ENCODE peak calls at places on chromosome 1, in four cellular contexts. V, J, U and I are unnamed samples.
A peak's percentile ranks its signal among the peaks of the same experiment; 100 is the strongest.

GRCh38 chr1:192788184-192788583 is 20.7 kb upstream of the RGS2 start:
- DNase-seq in V (no peak), J (no peak), U (no peak), I (no peak)

GRCh38 chr1:2582401-2582800 is 4.2 kb upstream of the PRXL2B start:
- DNase-seq in V (no peak), J (no peak), U (no peak), I (no peak)

GRCh38 chr1:202625416-202626360 is 84.6 kb downstream of the SYT2 start:
- DNase-seq in V (peak; percentile 41), J (no peak), U (peak; percentile 84), I (peak; percentile 87)

GRCh38 chr1:216183427-216183826 is 239.8 kb downstream of the USH2A start:
- DNase-seq in V (no peak), J (no peak), U (no peak), I (no peak)

GRCh38 chr1:147613506-147613905 is 56.8 kb downstream of the ACP6 start:
- DNase-seq in V (no peak), J (no peak), U (no peak), I (no peak)

GRCh38 chr1:28526886-28527285 is 21.0 kb downstream of the RCC1 start:
- DNase-seq in V (no peak), J (no peak), U (no peak), I (no peak)

GRCh38 chr1:30335389-30335996 is 387.9 kb downstream of the MATN1 start:
- DNase-seq in V (no peak), J (no peak), U (no peak), I (no peak)

GRCh38 chr1:41678141-41678878 is 193.8 kb upstream of the EDN2 start:
- DNase-seq in V (no peak), J (no peak), U (no peak), I (no peak)

GRCh38 chr1:68197459-68197858 is 34.9 kb downstream of the WLS start:
- DNase-seq in V (no peak), J (no peak), U (no peak), I (no peak)

GRCh38 chr1:15625224-15625917 is 8.1 kb downstream of the DDI2 start:
- DNase-seq in V (no peak), J (no peak), U (no peak), I (no peak)

GRCh38 chr1:14969006-14969405 is 184.5 kb upstream of the TMEM51 start:
- DNase-seq in V (no peak), J (no peak), U (no peak), I (no peak)

GRCh38 chr1:3869751-3870301 is 12.6 kb downstream of the DFFB start:
- DNase-seq in V (no peak), J (no peak), U (no peak), I (peak; percentile 93)

GRCh38 chr1:91619881-91620280 is 119.2 kb downstream of the CDC7 start:
- DNase-seq in V (no peak), J (no peak), U (no peak), I (no peak)

GRCh38 chr1:180563013-180563827 is 4.5 kb downstream of the OVAAL start:
- DNase-seq in V (peak; percentile 27), J (no peak), U (no peak), I (peak; percentile 88)

GRCh38 chr1:84918706-84919105 is 25.7 kb upstream of the LPAR3 start:
- DNase-seq in V (no peak), J (no peak), U (no peak), I (no peak)

GRCh38 chr1:16145988-16146887 is 9.6 kb downstream of the EPHA2 start:
- DNase-seq in V (peak; percentile 90), J (no peak), U (peak; percentile 89), I (peak; percentile 98)

GRCh38 chr1:61873581-61873980 is 131.3 kb downstream of the PATJ start:
- DNase-seq in V (no peak), J (no peak), U (no peak), I (peak; percentile 14)

GRCh38 chr1:14242145-14242544 is 356.3 kb upstream of the KAZN start:
- DNase-seq in V (no peak), J (no peak), U (no peak), I (no peak)

GRCh38 chr1:114032271-114033218 is 53.3 kb downstream of the OLFML3 start:
- DNase-seq in V (no peak), J (no peak), U (peak; percentile 43), I (no peak)

DNA sequence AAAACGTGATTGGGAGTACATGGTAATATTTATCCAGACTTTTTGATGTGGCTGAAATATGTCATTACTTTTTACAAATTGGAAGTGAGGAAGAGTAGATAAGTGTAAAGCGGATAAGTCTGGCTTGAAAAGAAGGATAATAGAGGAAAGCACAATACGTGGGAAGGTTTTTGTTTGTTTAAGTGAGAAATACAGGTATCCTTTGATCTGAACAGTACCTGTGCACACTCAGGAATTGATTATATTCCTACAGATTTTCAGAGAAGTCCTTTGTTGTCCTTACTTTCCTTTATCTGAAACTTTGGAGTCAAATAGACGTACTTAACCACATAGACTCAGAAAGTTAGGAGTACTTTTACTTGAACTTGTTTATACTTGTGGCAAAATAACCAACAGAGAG is 20.2 kb downstream of the CCDC18 start:
- DNase-seq in V (peak; percentile 47), J (no peak), U (no peak), I (no peak)
- TF ChIP-seq TCF7 in V (peak; percentile 89), J (no peak), U (no peak), I (no peak)

GRCh38 chr1:52534928-52535764 is 17.7 kb downstream of the TUT4 start:
- DNase-seq in V (no peak), J (no peak), U (no peak), I (no peak)
- TF ChIP-seq TCF7 in V (no peak), J (no peak), U (no peak), I (no peak)

GRCh38 chr1:55277377-55278130 is 62.4 kb upstream of the USP24 start:
- DNase-seq in V (peak; percentile 72), J (peak; percentile 59), U (peak; percentile 89), I (peak; percentile 91)

GRCh38 chr1:55278378-55278777 is 63.2 kb upstream of the USP24 start:
- DNase-seq in V (peak; percentile 27), J (no peak), U (no peak), I (no peak)

GRCh38 chr1:55275976-55276375 is 60.8 kb upstream of the USP24 start:
- DNase-seq in V (no peak), J (no peak), U (no peak), I (peak; percentile 52)

GRCh38 chr1:55275151-55275748 is 60.1 kb upstream of the USP24 start:
- DNase-seq in V (no peak), J (no peak), U (no peak), I (peak; percentile 40)

GRCh38 chr1:55276671-55277376 is 61.7 kb upstream of the USP24 start:
- DNase-seq in V (no peak), J (no peak), U (no peak), I (no peak)
- TF ChIP-seq TCF7 in V (no peak), J (no peak), U (no peak), I (no peak)

GRCh38 chr1:226637147-226637935 is 88.8 kb downstream of the STUM start:
- DNase-seq in V (peak; percentile 38), J (no peak), U (peak; percentile 33), I (peak; percentile 75)

GRCh38 chr1:226636847-226637096 is 88.2 kb downstream of the STUM start:
- DNase-seq in V (no peak), J (no peak), U (no peak), I (no peak)

GRCh38 chr1:226639631-226640061 is 91.1 kb downstream of the STUM start:
- DNase-seq in V (no peak), J (no peak), U (no peak), I (no peak)

GRCh38 chr1:226638608-226639007 is 90.0 kb downstream of the STUM start:
- DNase-seq in V (no peak), J (no peak), U (no peak), I (no peak)

DNA sequence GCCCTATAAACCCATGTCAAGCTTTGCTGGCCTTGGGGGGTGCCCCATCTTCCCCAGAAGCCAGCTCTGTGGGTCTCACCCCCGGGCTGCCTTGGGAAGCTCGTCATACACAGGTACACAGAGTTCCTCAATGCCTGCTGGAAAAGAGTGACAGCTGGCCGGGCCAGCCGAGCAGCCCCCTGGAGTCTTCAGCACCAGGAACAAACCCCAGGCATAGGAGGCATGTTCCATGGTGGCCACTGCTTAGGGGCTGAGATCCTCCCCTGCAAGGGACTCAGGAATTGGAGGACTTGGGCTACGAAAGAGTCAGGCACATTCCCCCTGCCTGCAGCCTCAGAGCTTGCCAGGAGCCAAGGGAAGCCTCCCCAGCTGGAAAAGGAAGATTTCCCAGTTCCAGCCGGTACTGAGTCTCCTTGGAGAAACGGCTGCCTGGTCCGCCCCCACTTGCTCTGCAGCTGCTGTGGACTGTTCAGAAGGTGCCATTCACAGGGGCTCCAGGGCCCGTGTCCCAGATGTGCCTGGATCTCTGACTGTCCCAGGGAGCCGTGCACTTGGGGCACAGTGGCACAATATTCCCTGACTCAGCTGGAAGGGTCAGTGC is 89.5 kb downstream of the STUM start:
- DNase-seq in V (no peak), J (no peak), U (no peak), I (no peak)
- TF ChIP-seq TCF7 in V (no peak), J (no peak), U (no peak), I (no peak)

GRCh38 chr1:234604726-234605492 is 5.1 kb downstream of the IRF2BP2 start:
- DNase-seq in V (no peak), J (no peak), U (no peak), I (peak; percentile 69)
- TF ChIP-seq TCF7 in V (no peak), J (no peak), U (no peak), I (peak; percentile 18)

GRCh38 chr1:44336668-44337067 is 18.4 kb downstream of the ERI3 start:
- DNase-seq in V (no peak), J (no peak), U (no peak), I (no peak)
- TF ChIP-seq TCF7 in V (no peak), J (no peak), U (no peak), I (no peak)